ENCODE peak calls at places on chromosomes 6 and 20, in eight cellular contexts. One of them, this sample, is unnamed. For H3K27me3, the result is how much of the 10 kb centered on the place peaks cover.

GRCh38 chr6:41359617-41360313 is 24.4 kb downstream of the NCR2 start:
- DNase-seq in SK-N-SH: no peak
- DNase-seq in mammary epithelial cell: no peak
- DNase-seq in fibroblast of lung: no peak
- DNase-seq in PC-3: no peak
- DNase-seq in GM23338: no peak
- DNase-seq in IMR-90: no peak
- DNase-seq in endothelial cell of umbilical vein: no peak
- DNase-seq in this sample: no peak

GRCh38 chr6:105675715-105676397 is 273.0 kb upstream of the PREP start:
- DNase-seq in SK-N-SH: peak
- DNase-seq in GM23338: no peak
- DNase-seq in IMR-90: peak
- DNase-seq in fibroblast of lung: peak
- DNase-seq in mammary epithelial cell: peak
- DNase-seq in endothelial cell of umbilical vein: no peak
- DNase-seq in PC-3: peak
- DNase-seq in this sample: peak

GRCh38 chr6:42960243-42961019 is at the start of gene GNMT:
- DNase-seq in PC-3: peak
- DNase-seq in GM23338: peak
- DNase-seq in SK-N-SH: peak
- DNase-seq in fibroblast of lung: peak
- DNase-seq in IMR-90: no peak
- DNase-seq in mammary epithelial cell: peak
- DNase-seq in endothelial cell of umbilical vein: peak
- DNase-seq in this sample: peak

GRCh38 chr6:44559486-44560270 is 172.2 kb downstream of the CDC5L start:
- DNase-seq in GM23338: peak
- DNase-seq in mammary epithelial cell: no peak
- DNase-seq in endothelial cell of umbilical vein: no peak
- DNase-seq in PC-3: peak
- DNase-seq in SK-N-SH: no peak
- DNase-seq in IMR-90: no peak
- DNase-seq in fibroblast of lung: no peak
- DNase-seq in this sample: peak

GRCh38 chr6:151805286-151805840 is 2.1 kb upstream of the ESR1 start:
- DNase-seq in fibroblast of lung: no peak
- DNase-seq in endothelial cell of umbilical vein: no peak
- DNase-seq in mammary epithelial cell: no peak
- DNase-seq in SK-N-SH: peak
- DNase-seq in GM23338: peak
- DNase-seq in IMR-90: no peak
- DNase-seq in PC-3: no peak
- DNase-seq in this sample: peak

GRCh38 chr20:40424695-40425094 is 264.3 kb downstream of the MAFB start:
- DNase-seq in IMR-90: no peak
- DNase-seq in GM23338: no peak
- DNase-seq in SK-N-SH: no peak
- DNase-seq in endothelial cell of umbilical vein: no peak
- DNase-seq in PC-3: no peak
- DNase-seq in mammary epithelial cell: no peak
- DNase-seq in fibroblast of lung: no peak
- DNase-seq in this sample: no peak

GRCh38 chr6:35220711-35221110 is 7.0 kb downstream of the SCUBE3 start:
- DNase-seq in IMR-90: no peak
- DNase-seq in mammary epithelial cell: no peak
- DNase-seq in fibroblast of lung: no peak
- DNase-seq in PC-3: no peak
- DNase-seq in SK-N-SH: no peak
- DNase-seq in GM23338: no peak
- DNase-seq in endothelial cell of umbilical vein: no peak
- DNase-seq in this sample: no peak

GRCh38 chr6:32166411-32167061 is 2.1 kb downstream of the EGFL8 start:
- DNase-seq in SK-N-SH: no peak
- DNase-seq in GM23338: peak
- DNase-seq in IMR-90: no peak
- DNase-seq in fibroblast of lung: no peak
- DNase-seq in mammary epithelial cell: no peak
- DNase-seq in PC-3: no peak
- DNase-seq in endothelial cell of umbilical vein: no peak
- DNase-seq in this sample: peak

GRCh38 chr6:169930799-169931198 is 179.4 kb downstream of the ERMARD start:
- DNase-seq in IMR-90: no peak
- DNase-seq in GM23338: peak
- DNase-seq in mammary epithelial cell: no peak
- DNase-seq in PC-3: no peak
- DNase-seq in SK-N-SH: no peak
- DNase-seq in fibroblast of lung: no peak
- DNase-seq in endothelial cell of umbilical vein: no peak
- DNase-seq in this sample: peak

GRCh38 chr6:26218824-26219223 is 131.6 kb downstream of the HFE start:
- DNase-seq in endothelial cell of umbilical vein: no peak
- DNase-seq in IMR-90: no peak
- DNase-seq in SK-N-SH: no peak
- DNase-seq in fibroblast of lung: no peak
- DNase-seq in PC-3: no peak
- DNase-seq in GM23338: no peak
- DNase-seq in mammary epithelial cell: no peak
- DNase-seq in this sample: no peak

GRCh38 chr20:48298851-48299484 is 513.7 kb upstream of the SULF2 start:
- DNase-seq in IMR-90: peak
- DNase-seq in fibroblast of lung: peak
- DNase-seq in SK-N-SH: peak
- DNase-seq in PC-3: peak
- DNase-seq in GM23338: no peak
- DNase-seq in mammary epithelial cell: peak
- DNase-seq in endothelial cell of umbilical vein: peak
- DNase-seq in this sample: no peak

GRCh38 chr6:98947411-98948292 is at the start of gene FBXL4:
- DNase-seq in SK-N-SH: peak
- DNase-seq in endothelial cell of umbilical vein: peak
- DNase-seq in GM23338: peak
- DNase-seq in PC-3: peak
- DNase-seq in fibroblast of lung: peak
- DNase-seq in mammary epithelial cell: peak
- DNase-seq in IMR-90: peak
- DNase-seq in this sample: peak

GRCh38 chr6:154432533-154433476 is 76.2 kb upstream of the IPCEF1 start:
- DNase-seq in IMR-90: no peak
- DNase-seq in SK-N-SH: no peak
- DNase-seq in fibroblast of lung: peak
- DNase-seq in GM23338: no peak
- DNase-seq in mammary epithelial cell: no peak
- DNase-seq in PC-3: no peak
- DNase-seq in endothelial cell of umbilical vein: peak
- DNase-seq in this sample: no peak

GRCh38 chr6:128358111-128358780 is 162.2 kb downstream of the PTPRK start:
- DNase-seq in SK-N-SH: no peak
- DNase-seq in fibroblast of lung: peak
- DNase-seq in endothelial cell of umbilical vein: no peak
- DNase-seq in mammary epithelial cell: peak
- DNase-seq in IMR-90: peak
- DNase-seq in GM23338: no peak
- DNase-seq in PC-3: no peak
- DNase-seq in this sample: peak

GRCh38 chr20:42186337-42186736 is 568.2 kb upstream of the CHD6 start:
- DNase-seq in PC-3: no peak
- DNase-seq in mammary epithelial cell: no peak
- DNase-seq in endothelial cell of umbilical vein: no peak
- DNase-seq in SK-N-SH: no peak
- DNase-seq in IMR-90: no peak
- DNase-seq in fibroblast of lung: no peak
- DNase-seq in GM23338: no peak
- DNase-seq in this sample: no peak

GRCh38 chr6:143271024-143271423 is 179.5 kb downstream of the ADAT2 start:
- DNase-seq in endothelial cell of umbilical vein: no peak
- DNase-seq in IMR-90: peak
- DNase-seq in GM23338: no peak
- DNase-seq in mammary epithelial cell: peak
- DNase-seq in fibroblast of lung: peak
- DNase-seq in PC-3: peak
- DNase-seq in SK-N-SH: peak
- DNase-seq in this sample: peak

GRCh38 chr6:110075406-110075805 is 97.3 kb downstream of the GPR6 start:
- DNase-seq in GM23338: no peak
- DNase-seq in fibroblast of lung: peak
- DNase-seq in endothelial cell of umbilical vein: no peak
- DNase-seq in mammary epithelial cell: peak
- DNase-seq in PC-3: no peak
- DNase-seq in IMR-90: no peak
- DNase-seq in SK-N-SH: no peak
- DNase-seq in this sample: no peak

GRCh38 chr6:219641-220198 is 72.6 kb upstream of the DUSP22 start:
- DNase-seq in IMR-90: peak
- DNase-seq in SK-N-SH: no peak
- DNase-seq in fibroblast of lung: peak
- DNase-seq in GM23338: peak
- DNase-seq in mammary epithelial cell: no peak
- DNase-seq in PC-3: peak
- DNase-seq in endothelial cell of umbilical vein: no peak
- DNase-seq in this sample: peak

GRCh38 chr6:56720882-56721281 is 78.2 kb upstream of the DST start:
- DNase-seq in endothelial cell of umbilical vein: no peak
- DNase-seq in mammary epithelial cell: no peak
- DNase-seq in IMR-90: no peak
- DNase-seq in PC-3: no peak
- DNase-seq in fibroblast of lung: no peak
- DNase-seq in GM23338: no peak
- DNase-seq in SK-N-SH: no peak
- DNase-seq in this sample: no peak

GRCh38 chr6:148291876-148292275 is 50.8 kb upstream of the SASH1 start:
- DNase-seq in SK-N-SH: no peak
- DNase-seq in IMR-90: peak
- DNase-seq in GM23338: no peak
- DNase-seq in mammary epithelial cell: no peak
- DNase-seq in endothelial cell of umbilical vein: peak
- DNase-seq in fibroblast of lung: peak
- DNase-seq in PC-3: no peak
- DNase-seq in this sample: peak

GRCh38 chr6:19968201-19968600 is 131.0 kb downstream of the ID4 start:
- DNase-seq in mammary epithelial cell: no peak
- DNase-seq in SK-N-SH: no peak
- DNase-seq in IMR-90: no peak
- DNase-seq in fibroblast of lung: peak
- DNase-seq in GM23338: no peak
- DNase-seq in PC-3: no peak
- DNase-seq in endothelial cell of umbilical vein: no peak
- DNase-seq in this sample: no peak
- H3K27me3 ChIP-seq in mammary epithelial cell: under half
- H3K27me3 ChIP-seq in SK-N-SH: under half
- H3K27me3 ChIP-seq in IMR-90: under half
- H3K27me3 ChIP-seq in fibroblast of lung: under half
- H3K27me3 ChIP-seq in GM23338: under half
- H3K27me3 ChIP-seq in PC-3: half or more
- H3K27me3 ChIP-seq in endothelial cell of umbilical vein: under half
- H3K27me3 ChIP-seq in this sample: under half

GRCh38 chr6:136334853-136335252 is 45.2 kb upstream of the BCLAF1 start:
- DNase-seq in mammary epithelial cell: no peak
- DNase-seq in PC-3: no peak
- DNase-seq in GM23338: peak
- DNase-seq in fibroblast of lung: no peak
- DNase-seq in endothelial cell of umbilical vein: no peak
- DNase-seq in SK-N-SH: no peak
- DNase-seq in IMR-90: no peak
- DNase-seq in this sample: no peak

GRCh38 chr6:136331461-136331860 is 41.8 kb upstream of the BCLAF1 start:
- DNase-seq in SK-N-SH: no peak
- DNase-seq in endothelial cell of umbilical vein: no peak
- DNase-seq in fibroblast of lung: no peak
- DNase-seq in GM23338: no peak
- DNase-seq in IMR-90: no peak
- DNase-seq in PC-3: no peak
- DNase-seq in mammary epithelial cell: no peak
- DNase-seq in this sample: no peak

GRCh38 chr6:136334465-136334846 is 44.8 kb upstream of the BCLAF1 start:
- DNase-seq in PC-3: no peak
- DNase-seq in mammary epithelial cell: no peak
- DNase-seq in GM23338: no peak
- DNase-seq in endothelial cell of umbilical vein: no peak
- DNase-seq in fibroblast of lung: no peak
- DNase-seq in SK-N-SH: no peak
- DNase-seq in IMR-90: no peak
- DNase-seq in this sample: no peak

GRCh38 chr6:136333824-136334464 is 44.3 kb upstream of the BCLAF1 start:
- DNase-seq in endothelial cell of umbilical vein: no peak
- DNase-seq in fibroblast of lung: no peak
- DNase-seq in GM23338: no peak
- DNase-seq in IMR-90: no peak
- DNase-seq in SK-N-SH: no peak
- DNase-seq in mammary epithelial cell: no peak
- DNase-seq in PC-3: no peak
- DNase-seq in this sample: no peak

GRCh38 chr6:136330634-136331033 is 41.0 kb upstream of the BCLAF1 start:
- DNase-seq in mammary epithelial cell: no peak
- DNase-seq in GM23338: no peak
- DNase-seq in SK-N-SH: no peak
- DNase-seq in IMR-90: no peak
- DNase-seq in PC-3: no peak
- DNase-seq in endothelial cell of umbilical vein: no peak
- DNase-seq in fibroblast of lung: no peak
- DNase-seq in this sample: no peak
- H3K4me2 ChIP-seq in mammary epithelial cell: no peak
- H3K4me2 ChIP-seq in GM23338: no peak
- H3K4me2 ChIP-seq in SK-N-SH: no peak
- H3K4me2 ChIP-seq in IMR-90: no peak
- H3K4me2 ChIP-seq in PC-3: no peak
- H3K4me2 ChIP-seq in endothelial cell of umbilical vein: no peak
- H3K4me2 ChIP-seq in fibroblast of lung: no peak
- H3K4me2 ChIP-seq in this sample: no peak

GRCh38 chr6:33808781-33809180 is 5.0 kb upstream of the MLN start:
- DNase-seq in PC-3: no peak
- DNase-seq in SK-N-SH: no peak
- DNase-seq in IMR-90: no peak
- DNase-seq in fibroblast of lung: no peak
- DNase-seq in GM23338: no peak
- DNase-seq in endothelial cell of umbilical vein: no peak
- DNase-seq in mammary epithelial cell: no peak
- DNase-seq in this sample: no peak
- H2AFZ ChIP-seq in PC-3: no peak
- H2AFZ ChIP-seq in SK-N-SH: no peak
- H2AFZ ChIP-seq in IMR-90: no peak
- H2AFZ ChIP-seq in fibroblast of lung: no peak
- H2AFZ ChIP-seq in GM23338: peak
- H2AFZ ChIP-seq in endothelial cell of umbilical vein: no peak
- H2AFZ ChIP-seq in mammary epithelial cell: no peak
- H2AFZ ChIP-seq in this sample: no peak

GRCh38 chr20:56924976-56925695 is 296.0 kb downstream of the TFAP2C start:
- DNase-seq in SK-N-SH: peak
- DNase-seq in PC-3: no peak
- DNase-seq in mammary epithelial cell: no peak
- DNase-seq in fibroblast of lung: no peak
- DNase-seq in GM23338: peak
- DNase-seq in IMR-90: no peak
- DNase-seq in endothelial cell of umbilical vein: no peak
- DNase-seq in this sample: no peak
- H3K27me3 ChIP-seq in SK-N-SH: half or more
- H3K27me3 ChIP-seq in PC-3: under half
- H3K27me3 ChIP-seq in mammary epithelial cell: under half
- H3K27me3 ChIP-seq in fibroblast of lung: under half
- H3K27me3 ChIP-seq in GM23338: half or more
- H3K27me3 ChIP-seq in IMR-90: under half
- H3K27me3 ChIP-seq in endothelial cell of umbilical vein: under half
- H3K27me3 ChIP-seq in this sample: under half

GRCh38 chr6:2893276-2893675 is 9.8 kb downstream of the SERPINB9 start:
- DNase-seq in mammary epithelial cell: no peak
- DNase-seq in SK-N-SH: no peak
- DNase-seq in endothelial cell of umbilical vein: no peak
- DNase-seq in fibroblast of lung: no peak
- DNase-seq in PC-3: no peak
- DNase-seq in GM23338: no peak
- DNase-seq in IMR-90: no peak
- DNase-seq in this sample: no peak
- H3K4me2 ChIP-seq in mammary epithelial cell: no peak
- H3K4me2 ChIP-seq in SK-N-SH: no peak
- H3K4me2 ChIP-seq in endothelial cell of umbilical vein: no peak
- H3K4me2 ChIP-seq in fibroblast of lung: no peak
- H3K4me2 ChIP-seq in PC-3: no peak
- H3K4me2 ChIP-seq in GM23338: no peak
- H3K4me2 ChIP-seq in IMR-90: no peak
- H3K4me2 ChIP-seq in this sample: no peak

This sample was measured in osteoblast.